ENCODE peak calls at places on chromosomes 12 and 14, in eight cellular contexts. One of them, this sample, is unnamed.

GRCh38 chr14:55123101-55123500 is 6.0 kb upstream of the LGALS3 start:
- DNase-seq in A549: no peak
- DNase-seq in K562: no peak
- DNase-seq in ovary: peak; percentile 51
- DNase-seq in suprapubic skin: no peak
- DNase-seq in tibial nerve: no peak
- DNase-seq in stomach: no peak
- DNase-seq in GM12878: no peak
- DNase-seq in this sample: no peak

GRCh38 chr14:62162998-62163589 is 400.9 kb downstream of the SNAPC1 start:
- DNase-seq in stomach: no peak
- DNase-seq in A549: peak; percentile 35
- DNase-seq in K562: peak; percentile 26
- DNase-seq in tibial nerve: no peak
- DNase-seq in suprapubic skin: no peak
- DNase-seq in ovary: no peak
- DNase-seq in GM12878: no peak
- DNase-seq in this sample: no peak

GRCh38 chr14:82655770-82656169 is 1122.1 kb upstream of the SEL1L start:
- DNase-seq in K562: no peak
- DNase-seq in suprapubic skin: no peak
- DNase-seq in tibial nerve: no peak
- DNase-seq in A549: no peak
- DNase-seq in stomach: no peak
- DNase-seq in GM12878: no peak
- DNase-seq in ovary: no peak
- DNase-seq in this sample: no peak

GRCh38 chr12:66092559-66093269 is 37.8 kb downstream of the LLPH start:
- DNase-seq in K562: no peak
- DNase-seq in stomach: no peak
- DNase-seq in tibial nerve: no peak
- DNase-seq in suprapubic skin: no peak
- DNase-seq in A549: peak; percentile 12
- DNase-seq in GM12878: no peak
- DNase-seq in ovary: no peak
- DNase-seq in this sample: no peak

GRCh38 chr14:65910108-65910507 is 497.6 kb downstream of the FUT8 start:
- DNase-seq in suprapubic skin: no peak
- DNase-seq in tibial nerve: no peak
- DNase-seq in ovary: no peak
- DNase-seq in GM12878: no peak
- DNase-seq in K562: no peak
- DNase-seq in stomach: no peak
- DNase-seq in A549: peak; percentile 35
- DNase-seq in this sample: no peak

GRCh38 chr12:12612403-12612802 is 727 bp downstream of the CREBL2 start:
- DNase-seq in suprapubic skin: no peak
- DNase-seq in stomach: no peak
- DNase-seq in tibial nerve: no peak
- DNase-seq in ovary: no peak
- DNase-seq in K562: peak; percentile 40
- DNase-seq in A549: peak; percentile 35
- DNase-seq in GM12878: no peak
- DNase-seq in this sample: no peak

GRCh38 chr12:62767506-62767905 is 167.4 kb downstream of the PPM1H start:
- DNase-seq in stomach: no peak
- DNase-seq in K562: no peak
- DNase-seq in A549: peak; percentile 42
- DNase-seq in GM12878: no peak
- DNase-seq in ovary: no peak
- DNase-seq in suprapubic skin: no peak
- DNase-seq in tibial nerve: no peak
- DNase-seq in this sample: no peak

GRCh38 chr14:93984987-93985410 is 8.6 kb upstream of the ASB2 start:
- DNase-seq in stomach: no peak
- DNase-seq in ovary: peak; percentile 39
- DNase-seq in GM12878: no peak
- DNase-seq in A549: peak; percentile 56
- DNase-seq in tibial nerve: no peak
- DNase-seq in K562: peak; percentile 27
- DNase-seq in suprapubic skin: no peak
- DNase-seq in this sample: no peak

GRCh38 chr12:89544730-89545184 is 18.9 kb upstream of the POC1B start:
- DNase-seq in stomach: peak; percentile 77
- DNase-seq in A549: peak; percentile 69
- DNase-seq in ovary: no peak
- DNase-seq in suprapubic skin: no peak
- DNase-seq in GM12878: no peak
- DNase-seq in tibial nerve: no peak
- DNase-seq in K562: no peak
- DNase-seq in this sample: peak; percentile 90

GRCh38 chr12:17976202-17976601 is 113.8 kb downstream of the RERGL start:
- DNase-seq in ovary: no peak
- DNase-seq in suprapubic skin: no peak
- DNase-seq in A549: peak; percentile 24
- DNase-seq in GM12878: no peak
- DNase-seq in K562: no peak
- DNase-seq in stomach: no peak
- DNase-seq in tibial nerve: no peak
- DNase-seq in this sample: peak; percentile 29

GRCh38 chr14:49768301-49769121 is 558 bp downstream of the KLHDC2 start:
- DNase-seq in suprapubic skin: peak; percentile 78
- DNase-seq in GM12878: no peak
- DNase-seq in A549: peak; percentile 81
- DNase-seq in ovary: peak; percentile 66
- DNase-seq in K562: peak; percentile 74
- DNase-seq in stomach: peak; percentile 65
- DNase-seq in tibial nerve: no peak
- DNase-seq in this sample: no peak

GRCh38 chr14:61456720-61457119 is 135.3 kb downstream of the PRKCH start:
- DNase-seq in K562: peak; percentile 76
- DNase-seq in stomach: peak; percentile 88
- DNase-seq in tibial nerve: peak; percentile 75
- DNase-seq in GM12878: no peak
- DNase-seq in A549: peak; percentile 76
- DNase-seq in suprapubic skin: peak; percentile 85
- DNase-seq in ovary: peak; percentile 65
- DNase-seq in this sample: peak; percentile 96

GRCh38 chr14:68210729-68211299 is 391.2 kb downstream of the RAD51B start:
- DNase-seq in K562: peak; percentile 71
- DNase-seq in stomach: no peak
- DNase-seq in GM12878: peak; percentile 100
- DNase-seq in ovary: no peak
- DNase-seq in A549: peak; percentile 39
- DNase-seq in suprapubic skin: no peak
- DNase-seq in tibial nerve: no peak
- DNase-seq in this sample: no peak

GRCh38 chr12:112167728-112168525 is 42.6 kb downstream of the TRAFD1 start:
- DNase-seq in A549: no peak
- DNase-seq in stomach: no peak
- DNase-seq in K562: no peak
- DNase-seq in suprapubic skin: no peak
- DNase-seq in ovary: no peak
- DNase-seq in GM12878: no peak
- DNase-seq in tibial nerve: no peak
- DNase-seq in this sample: no peak

GRCh38 chr12:40107803-40108620 is 2.1 kb upstream of the SLC2A13 start:
- DNase-seq in GM12878: no peak
- DNase-seq in A549: no peak
- DNase-seq in tibial nerve: no peak
- DNase-seq in ovary: peak; percentile 29
- DNase-seq in stomach: no peak
- DNase-seq in K562: no peak
- DNase-seq in suprapubic skin: no peak
- DNase-seq in this sample: no peak

GRCh38 chr12:124725099-124725498 is 138.6 kb downstream of the SCARB1 start:
- DNase-seq in K562: no peak
- DNase-seq in GM12878: no peak
- DNase-seq in tibial nerve: no peak
- DNase-seq in stomach: no peak
- DNase-seq in A549: no peak
- DNase-seq in suprapubic skin: no peak
- DNase-seq in ovary: no peak
- DNase-seq in this sample: no peak

GRCh38 chr14:68191567-68192321 is 372.2 kb downstream of the RAD51B start:
- DNase-seq in A549: peak; percentile 99
- DNase-seq in K562: no peak
- DNase-seq in suprapubic skin: no peak
- DNase-seq in GM12878: no peak
- DNase-seq in tibial nerve: no peak
- DNase-seq in ovary: no peak
- DNase-seq in stomach: no peak
- DNase-seq in this sample: no peak

DNA sequence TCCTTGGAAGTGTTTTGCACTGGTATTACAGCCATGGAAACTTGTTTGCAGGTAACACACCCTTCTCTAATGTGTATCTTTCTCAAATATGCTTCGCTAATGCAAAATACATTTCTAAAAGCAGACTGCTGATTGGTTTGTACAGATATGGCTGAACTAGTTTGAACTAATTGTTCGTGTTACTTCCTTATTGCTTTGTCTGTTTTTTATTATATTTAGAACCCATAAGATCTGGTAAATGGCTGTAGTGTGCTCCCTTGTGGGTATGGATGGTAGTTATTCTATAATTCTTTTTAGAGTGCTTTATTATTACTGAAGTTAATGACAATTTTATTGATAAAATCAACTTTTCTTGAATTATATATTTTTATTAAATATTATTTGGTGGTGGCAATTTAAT is 53.0 kb downstream of the ATF7IP start:
- DNase-seq in GM12878: no peak
- DNase-seq in K562: no peak
- DNase-seq in suprapubic skin: no peak
- DNase-seq in ovary: no peak
- DNase-seq in A549: no peak
- DNase-seq in tibial nerve: no peak
- DNase-seq in stomach: no peak
- DNase-seq in this sample: no peak
- TF ChIP-seq CTCF in GM12878: no peak
- TF ChIP-seq CTCF in K562: no peak
- TF ChIP-seq CTCF in suprapubic skin: no peak
- TF ChIP-seq CTCF in ovary: no peak
- TF ChIP-seq CTCF in A549: no peak
- TF ChIP-seq CTCF in tibial nerve: peak; percentile 13
- TF ChIP-seq CTCF in stomach: no peak
- TF ChIP-seq CTCF in this sample: peak; percentile 40

GRCh38 chr12:69415471-69416275 is 54.5 kb upstream of the FRS2 start:
- DNase-seq in ovary: peak; percentile 53
- DNase-seq in GM12878: no peak
- DNase-seq in A549: peak; percentile 69
- DNase-seq in stomach: peak; percentile 50
- DNase-seq in K562: peak; percentile 55
- DNase-seq in suprapubic skin: no peak
- DNase-seq in tibial nerve: peak; percentile 51
- DNase-seq in this sample: no peak
- TF ChIP-seq EP300 in ovary: no peak
- TF ChIP-seq EP300 in GM12878: no peak
- TF ChIP-seq EP300 in A549: no peak
- TF ChIP-seq EP300 in stomach: no peak
- TF ChIP-seq EP300 in K562: no peak
- TF ChIP-seq EP300 in suprapubic skin: no peak
- TF ChIP-seq EP300 in tibial nerve: peak; percentile 65
- TF ChIP-seq EP300 in this sample: no peak

GRCh38 chr12:57516617-57517153 is 3.6 kb downstream of the DDIT3 start:
- DNase-seq in suprapubic skin: no peak
- DNase-seq in GM12878: no peak
- DNase-seq in A549: no peak
- DNase-seq in ovary: no peak
- DNase-seq in K562: no peak
- DNase-seq in stomach: no peak
- DNase-seq in tibial nerve: no peak
- DNase-seq in this sample: no peak
- H3K27ac ChIP-seq in suprapubic skin: no peak overlapping the region
- H3K27ac ChIP-seq in GM12878: no peak overlapping the region
- H3K27ac ChIP-seq in A549: peak overlapping the region; percentile 49
- H3K27ac ChIP-seq in ovary: no peak overlapping the region
- H3K27ac ChIP-seq in K562: peak overlapping the region; percentile 59
- H3K27ac ChIP-seq in stomach: peak overlapping the region; percentile 13
- H3K27ac ChIP-seq in tibial nerve: peak overlapping the region; percentile 100
- H3K27ac ChIP-seq in this sample: peak overlapping the region; percentile 94

GRCh38 chr12:56115329-56115728 is 1.1 kb upstream of the RPL41 start:
- DNase-seq in GM12878: no peak
- DNase-seq in stomach: no peak
- DNase-seq in suprapubic skin: no peak
- DNase-seq in K562: no peak
- DNase-seq in ovary: peak; percentile 51
- DNase-seq in A549: peak; percentile 33
- DNase-seq in tibial nerve: no peak
- DNase-seq in this sample: no peak

GRCh38 chr12:56117778-56118687 is at the start of gene ZC3H10:
- DNase-seq in ovary: peak; percentile 96
- DNase-seq in stomach: peak; percentile 98
- DNase-seq in K562: peak; percentile 100
- DNase-seq in tibial nerve: peak; percentile 95
- DNase-seq in suprapubic skin: peak; percentile 99
- DNase-seq in A549: peak; percentile 100
- DNase-seq in GM12878: peak; percentile 99
- DNase-seq in this sample: peak; percentile 99

GRCh38 chr12:56114084-56114483 is 2.3 kb upstream of the RPL41 start:
- DNase-seq in suprapubic skin: no peak
- DNase-seq in stomach: no peak
- DNase-seq in A549: no peak
- DNase-seq in K562: no peak
- DNase-seq in tibial nerve: no peak
- DNase-seq in ovary: no peak
- DNase-seq in GM12878: no peak
- DNase-seq in this sample: no peak

GRCh38 chr12:56118688-56119045 is 601 bp downstream of the ZC3H10 start:
- DNase-seq in suprapubic skin: no peak
- DNase-seq in A549: no peak
- DNase-seq in K562: no peak
- DNase-seq in stomach: no peak
- DNase-seq in tibial nerve: no peak
- DNase-seq in GM12878: no peak
- DNase-seq in ovary: no peak
- DNase-seq in this sample: no peak

DNA sequence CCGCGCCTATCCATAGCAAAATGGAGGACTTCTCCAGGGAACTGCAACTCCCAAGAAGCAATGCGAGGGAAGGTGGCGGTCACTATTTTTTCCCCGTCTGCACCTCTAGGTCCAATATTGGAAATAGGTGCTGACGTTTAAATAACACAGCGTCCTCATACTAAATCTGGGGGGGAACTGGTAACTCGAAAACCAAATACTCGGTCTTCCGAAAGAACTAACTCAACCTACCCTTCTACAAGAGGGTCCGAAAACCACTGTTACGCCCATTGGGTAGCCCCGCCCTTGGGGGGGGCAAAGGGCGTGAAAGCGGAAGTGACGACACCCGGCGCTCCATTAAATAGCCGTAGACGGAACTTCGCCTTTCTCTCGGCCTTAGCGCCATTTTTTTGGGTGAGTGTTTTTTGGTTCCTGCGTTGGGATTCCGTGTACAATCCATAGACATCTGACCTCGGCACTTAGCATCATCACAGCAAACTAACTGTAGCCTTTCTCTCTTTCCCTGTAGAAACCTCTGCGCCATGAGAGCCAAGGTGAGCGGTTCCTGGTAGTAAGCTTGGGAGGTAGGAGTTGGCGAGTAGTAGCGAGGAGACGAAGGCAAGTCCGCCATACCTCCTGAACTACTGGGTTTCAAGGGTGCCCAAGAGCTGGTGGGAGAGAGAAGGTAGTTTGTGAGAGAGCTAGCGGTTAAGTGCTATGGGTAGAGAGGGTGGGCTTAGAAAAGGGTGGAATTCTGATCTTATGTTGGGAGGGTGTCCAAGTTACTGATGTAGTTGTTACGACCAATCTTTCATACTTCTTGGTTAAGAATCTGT is at the start of gene RPL41:
- DNase-seq in GM12878: peak; percentile 82
- DNase-seq in K562: peak; percentile 97
- DNase-seq in suprapubic skin: peak; percentile 97
- DNase-seq in ovary: peak; percentile 96
- DNase-seq in stomach: peak; percentile 97
- DNase-seq in A549: peak; percentile 97
- DNase-seq in tibial nerve: peak; percentile 94
- DNase-seq in this sample: peak; percentile 99
- TF ChIP-seq CTCF in GM12878: peak; percentile 11
- TF ChIP-seq CTCF in K562: no peak
- TF ChIP-seq CTCF in suprapubic skin: no peak
- TF ChIP-seq CTCF in ovary: no peak
- TF ChIP-seq CTCF in stomach: no peak
- TF ChIP-seq CTCF in A549: no peak
- TF ChIP-seq CTCF in tibial nerve: no peak
- TF ChIP-seq CTCF in this sample: no peak

This sample was measured in esophagus muscularis mucosa.